ENCODE peak calls at places on chromosomes 3 and 15, in six cellular contexts. L, B, I, D, T and X are unnamed samples.

GRCh38 chr3:153628591-153628990 is 466.6 kb downstream of the RAP2B start:
- DNase-seq in T (no peak), L (no peak), B (no peak), I (no peak), D (no peak), X (peak)

GRCh38 chr3:110307065-110307809 is 764.4 kb upstream of the NECTIN3 start:
- DNase-seq in T (no peak), B (no peak), L (no peak), I (no peak), D (no peak), X (no peak)

GRCh38 chr3:132787616-132788015 is 65.4 kb upstream of the NPHP3 start:
- DNase-seq in B (no peak), I (no peak), L (no peak), D (no peak), T (no peak), X (no peak)

GRCh38 chr15:52100807-52101206 is 11.8 kb downstream of the BCL2L10 start:
- DNase-seq in I (peak), T (no peak), B (peak), L (no peak), D (no peak), X (no peak)

GRCh38 chr3:184968115-184968514 is 156.1 kb downstream of the VPS8 start:
- DNase-seq in L (no peak), B (no peak), T (no peak), I (no peak), D (no peak), X (no peak)

GRCh38 chr3:124886168-124887051 is 755 bp downstream of the ITGB5 start:
- DNase-seq in I (peak), T (peak), L (no peak), D (peak), B (peak), X (peak)

GRCh38 chr3:51354172-51354571 is 30.9 kb upstream of the MANF start:
- DNase-seq in B (no peak), D (no peak), I (peak), T (no peak), L (no peak), X (no peak)

GRCh38 chr3:13137808-13138565 is 64.8 kb upstream of the IQSEC1 start:
- DNase-seq in B (no peak), D (no peak), L (no peak), I (peak), T (no peak), X (no peak)

GRCh38 chr3:22916933-22917332 is 286.2 kb upstream of the UBE2E2 start:
- DNase-seq in B (no peak), I (no peak), L (no peak), T (no peak), D (no peak), X (no peak)

GRCh38 chr3:16252243-16252978 is 12.3 kb downstream of the DPH3 start:
- DNase-seq in T (no peak), L (no peak), B (no peak), D (no peak), I (no peak), X (no peak)

GRCh38 chr15:100107151-100107550 is 234.6 kb downstream of the ADAMTS17 start:
- DNase-seq in T (no peak), L (no peak), I (no peak), B (no peak), D (no peak), X (no peak)

GRCh38 chr15:99507732-99508571 is 57.8 kb upstream of the MEF2A start:
- DNase-seq in L (no peak), I (no peak), T (no peak), D (no peak), B (no peak), X (no peak)

GRCh38 chr3:157131861-157132260 is 28.1 kb downstream of the CCNL1 start:
- DNase-seq in T (no peak), I (no peak), B (no peak), L (no peak), D (no peak), X (no peak)

GRCh38 chr3:31968391-31968926 is 12.6 kb downstream of the OSBPL10 start:
- DNase-seq in B (no peak), T (no peak), I (no peak), L (no peak), D (no peak), X (no peak)

GRCh38 chr3:39126532-39127071 is 19.1 kb downstream of the TTC21A start:
- DNase-seq in I (no peak), T (no peak), D (peak), B (peak), L (no peak), X (peak)